ENCODE peak calls at places on chromosomes 11 and 22, in seven cellular contexts. U is sciatic nerve; D is myocyte; I is OCI-LY7; L is stimulated activated CD8-positive, alpha-beta memory T cell treated with anti-CD3 and anti-CD28 coated beads, Interleukin-15, amount 100 ng/mL, for 24 hours; V is uterus; Z is MM.1S. G is an unnamed sample.

GRCh38 chr11:15845261-15845660 is 511.1 kb downstream of the SOX6 start:
- DNase-seq in U (no peak), D (no peak), I (no peak), L (no peak), V (no peak), Z (no peak), G (no peak)

GRCh38 chr11:67006029-67006884 is 16.7 kb upstream of the SYT12 start:
- DNase-seq in U (peak; percentile 71), D (no peak), I (peak; percentile 88), L (no peak), V (no peak), Z (peak; percentile 50), G (peak; percentile 35)

GRCh38 chr11:130631119-130631518 is 182.7 kb downstream of the ADAMTS15 start:
- DNase-seq in U (no peak), D (peak; percentile 65), I (no peak), L (no peak), V (no peak), Z (no peak), G (peak; percentile 48)

GRCh38 chr11:92611157-92611556 is 358.3 kb upstream of the MTNR1B start:
- DNase-seq in U (no peak), D (no peak), I (no peak), L (no peak), V (no peak), Z (no peak), G (no peak)

GRCh38 chr11:94376841-94377240 is 24.4 kb downstream of the GPR83 start:
- DNase-seq in U (no peak), D (no peak), I (no peak), L (no peak), V (no peak), Z (no peak), G (no peak)

GRCh38 chr11:114293201-114293711 is 2.9 kb upstream of the NNMT start:
- DNase-seq in U (no peak), D (no peak), I (no peak), L (no peak), V (no peak), Z (no peak), G (no peak)

GRCh38 chr22:37043828-37044538 is 7.6 kb upstream of the KCTD17 start:
- DNase-seq in U (no peak), D (peak; percentile 48), I (peak; percentile 83), L (no peak), V (no peak), Z (peak; percentile 73), G (no peak)

GRCh38 chr11:1668911-1669473 is 28.0 kb upstream of the KRTAP5-6 start:
- DNase-seq in U (peak; percentile 53), D (no peak), I (no peak), L (no peak), V (no peak), Z (no peak), G (no peak)

GRCh38 chr22:29310863-29311339 is 4.5 kb downstream of the GAS2L1 start:
- DNase-seq in U (peak; percentile 98), D (peak; percentile 95), I (no peak), L (no peak), V (peak; percentile 99), Z (no peak), G (peak; percentile 75)